ENCODE peak calls at places on chromosomes 7 and 10, in eight cellular contexts. F is choroid plexus epithelial cell, X is fibroblast of lung, H is PC-3, C is fibroblast of pulmonary artery, Q is epithelial cell of esophagus, U is foreskin fibroblast, J is upper lobe of right lung. B is an unnamed sample.

GRCh38 chr10:6642881-6643280 is 62.8 kb upstream of the PRKCQ start:
- DNase-seq in X (no peak), H (no peak), Q (no peak), U (no peak), F (no peak), C (no peak), J (no peak), B (no peak)

GRCh38 chr7:28675429-28675828 is 263.1 kb downstream of the CREB5 start:
- DNase-seq in U (no peak), H (no peak), C (no peak), Q (no peak), F (no peak), J (no peak), X (no peak), B (no peak)

GRCh38 chr7:50838675-50839377 is 56.1 kb upstream of the GRB10 start:
- DNase-seq in H (peak; percentile 87), X (peak; percentile 66), C (peak; percentile 78), J (no peak), F (peak; percentile 56), Q (peak; percentile 81), U (peak; percentile 82), B (peak; percentile 91)

GRCh38 chr10:92327445-92328433 is 36.8 kb downstream of the MARCHF5 start:
- DNase-seq in X (no peak), C (no peak), J (no peak), F (no peak), Q (peak; percentile 57), U (no peak), H (no peak), B (no peak)

GRCh38 chr10:119416855-119417254 is 125.7 kb downstream of the RGS10 start:
- DNase-seq in U (peak; percentile 77), Q (peak; percentile 69), C (peak; percentile 64), X (peak; percentile 63), F (peak; percentile 68), J (peak; percentile 77), H (peak; percentile 58), B (peak; percentile 36)

GRCh38 chr10:112584276-112584675 is 137.3 kb downstream of the VTI1A start:
- DNase-seq in F (no peak), H (peak; percentile 52), J (no peak), C (no peak), Q (peak; percentile 59), U (peak; percentile 10), X (no peak), B (no peak)

GRCh38 chr7:154859747-154860620 is 142.9 kb downstream of the PAXIP1 start:
- DNase-seq in J (peak; percentile 46), F (no peak), U (no peak), C (no peak), H (no peak), Q (no peak), X (no peak), B (no peak)

GRCh38 chr7:95246935-95247370 is 77.4 kb downstream of the PON1 start:
- DNase-seq in U (peak; percentile 86), F (peak; percentile 93), H (peak; percentile 73), X (peak; percentile 86), Q (peak; percentile 77), J (no peak), C (peak; percentile 85), B (peak; percentile 78)

GRCh38 chr10:70664702-70665195 is 7.6 kb upstream of the ADAMTS14 start:
- DNase-seq in F (peak; percentile 98), H (peak; percentile 98), U (peak; percentile 97), J (peak; percentile 38), C (peak; percentile 93), Q (peak; percentile 78), X (peak; percentile 96), B (peak; percentile 98)

GRCh38 chr7:145106001-145106400 is 270.1 kb upstream of the TPK1 start:
- DNase-seq in U (no peak), Q (peak; percentile 75), F (peak; percentile 82), J (no peak), H (peak; percentile 73), C (peak; percentile 3), X (peak; percentile 81), B (no peak)

DNA sequence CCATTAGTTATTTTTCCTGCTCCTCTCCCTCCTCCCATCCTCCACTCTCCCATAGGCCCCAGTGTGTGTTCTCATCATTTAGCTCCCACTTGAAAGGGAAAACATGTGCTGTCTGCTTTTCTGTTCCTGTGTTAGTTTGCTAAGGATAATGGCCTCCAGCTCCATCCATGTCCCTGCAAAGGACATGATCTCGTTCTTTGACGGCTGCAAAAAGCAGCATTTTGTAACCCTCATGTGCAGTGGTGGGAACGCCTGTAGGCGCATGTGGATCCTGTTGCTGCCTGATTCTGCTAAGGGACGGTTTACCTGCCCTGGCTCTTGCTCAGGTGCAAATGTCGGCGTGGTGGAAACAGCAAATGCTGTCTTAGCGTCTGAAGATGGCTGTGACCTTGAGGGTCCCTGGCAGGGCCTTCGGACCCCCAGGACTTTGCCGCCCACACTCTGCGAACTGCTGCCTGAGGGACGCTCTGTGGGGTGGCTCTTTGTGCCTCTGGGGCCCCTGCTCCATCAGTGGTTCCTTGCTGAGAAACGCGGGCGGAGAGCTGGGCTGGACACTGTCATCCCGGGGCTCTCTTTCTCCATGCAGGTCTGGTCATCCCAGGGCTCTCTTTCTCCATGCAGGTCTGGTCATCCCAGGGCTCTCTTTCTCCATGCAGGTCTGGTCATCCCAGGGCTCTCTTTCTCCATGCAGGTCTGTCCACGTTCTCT is 5.5 kb upstream of the MTG1 start:
- DNase-seq in C (no peak), Q (no peak), H (peak; percentile 16), U (no peak), X (no peak), F (no peak), J (peak; percentile 53), B (no peak)
- H3K4me3 ChIP-seq in C (no peak overlapping the region), Q (no peak overlapping the region), H (no peak overlapping the region), U (no peak overlapping the region), X (no peak overlapping the region), F (no peak overlapping the region), J (peak overlapping the region; percentile 28), B (no peak overlapping the region)

DNA sequence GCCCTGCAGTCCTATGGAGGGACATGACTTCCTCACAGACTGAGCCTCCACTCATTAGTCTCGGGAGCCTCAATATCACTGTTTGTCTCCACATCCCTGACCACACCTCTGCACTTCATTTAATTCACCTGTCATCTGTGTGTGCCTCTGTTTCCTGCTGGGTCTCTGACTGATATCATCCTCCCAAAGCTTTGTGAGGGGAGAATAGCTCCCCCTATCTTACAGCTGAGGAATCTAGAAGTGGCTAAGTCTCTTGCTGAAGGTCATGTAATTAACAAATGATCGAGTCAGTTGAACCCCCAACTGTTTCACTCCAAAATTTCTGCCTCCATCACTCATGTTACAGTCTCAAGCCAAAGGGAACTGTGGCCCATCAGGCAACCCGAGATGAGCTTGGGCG is 5.5 kb upstream of the CPXM2 start:
- DNase-seq in C (no peak), F (no peak), U (no peak), J (no peak), X (no peak), H (no peak), Q (no peak), B (no peak)
- TF ChIP-seq CTCF in C (no peak), F (no peak), U (peak; percentile 7), J (no peak), X (no peak), H (peak; percentile 12), Q (no peak), B (no peak)

DNA sequence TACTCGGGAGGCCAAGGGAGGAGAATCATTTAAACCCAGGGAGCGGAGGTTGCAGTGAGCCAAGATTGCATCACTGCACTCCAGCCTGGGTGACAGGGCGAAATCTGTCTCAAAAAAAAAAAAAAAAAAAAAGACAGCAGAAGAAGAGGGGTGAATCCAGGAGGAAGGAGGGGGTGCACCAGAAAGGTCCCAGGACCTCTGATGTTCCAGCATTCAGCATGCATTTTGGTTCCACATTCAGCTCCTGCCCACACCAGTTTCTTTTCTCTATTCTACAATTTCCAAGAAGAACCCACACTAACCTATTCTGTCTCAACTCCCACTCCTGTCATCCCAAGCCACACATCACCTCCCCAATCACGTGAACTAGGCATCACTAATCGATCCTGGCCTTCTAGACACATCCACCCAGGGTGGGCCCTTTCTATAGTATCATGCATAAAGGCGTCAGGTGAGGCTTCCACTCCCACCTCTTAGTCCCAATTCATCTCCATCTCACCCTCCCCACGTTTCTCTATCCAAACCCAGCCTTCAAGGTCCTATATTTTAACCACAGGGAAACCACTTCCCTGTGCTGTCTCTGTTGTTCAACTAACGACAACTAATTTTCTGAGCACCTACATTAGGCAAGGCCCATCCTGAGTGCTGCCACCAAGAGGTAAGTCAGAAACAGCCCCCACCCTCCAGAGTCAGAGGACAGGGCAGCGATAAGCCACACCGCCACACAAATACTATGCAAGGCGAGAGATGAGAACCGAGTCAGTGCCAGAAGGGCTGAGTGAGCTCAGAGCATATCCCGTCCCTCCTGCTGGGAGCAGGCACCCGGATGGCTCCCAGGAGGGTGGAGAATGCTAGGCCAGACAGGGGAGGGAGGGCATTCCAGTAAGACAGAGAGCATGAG is 2.2 kb downstream of the ANXA11 start:
- DNase-seq in F (peak; percentile 98), J (peak; percentile 74), Q (peak; percentile 69), X (peak; percentile 82), C (peak; percentile 91), H (peak; percentile 98), U (peak; percentile 94), B (peak; percentile 93)
- H3K4me3 ChIP-seq in F (peak overlapping the region; percentile 86), J (peak overlapping the region; percentile 80), Q (peak overlapping the region; percentile 64), X (peak overlapping the region; percentile 96), C (peak overlapping the region; percentile 62), H (peak overlapping the region; percentile 69), U (peak overlapping the region; percentile 68), B (peak overlapping the region; percentile 81)

GRCh38 chr7:76072243-76073148 is 24.6 kb downstream of the MDH2 start:
- DNase-seq in Q (no peak), F (no peak), H (no peak), X (no peak), J (no peak), U (no peak), C (no peak), B (no peak)

GRCh38 chr7:76066716-76067503 is 19.0 kb downstream of the MDH2 start:
- DNase-seq in C (no peak), Q (no peak), U (peak; percentile 30), X (no peak), J (no peak), H (no peak), F (no peak), B (no peak)

GRCh38 chr7:76065016-76065612 is 17.2 kb downstream of the MDH2 start:
- DNase-seq in X (no peak), Q (no peak), H (no peak), F (no peak), U (no peak), C (no peak), J (no peak), B (no peak)

GRCh38 chr7:76071316-76072242 is 23.7 kb downstream of the MDH2 start:
- DNase-seq in J (peak; percentile 68), U (no peak), F (no peak), X (peak; percentile 80), Q (no peak), H (no peak), C (peak; percentile 34), B (no peak)

DNA sequence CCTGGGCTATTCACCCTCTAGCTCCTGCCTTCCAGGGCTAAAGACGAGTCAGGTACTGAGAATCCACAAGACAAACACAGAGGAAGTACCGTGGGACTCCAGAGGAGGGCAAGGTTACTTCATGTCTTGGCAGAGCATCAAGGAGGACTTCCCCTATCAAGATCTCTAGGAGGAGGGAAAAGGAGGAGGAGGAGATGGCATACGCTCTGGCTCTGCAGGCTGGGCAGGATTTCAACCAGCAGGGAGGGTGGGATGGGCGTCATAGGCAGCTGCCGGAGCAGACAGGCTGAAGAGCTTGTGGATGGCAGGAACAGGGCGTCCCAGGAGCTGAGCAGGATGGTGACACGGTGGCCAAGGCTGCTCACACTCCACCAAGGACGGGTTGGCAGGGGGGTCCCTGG is 21.3 kb downstream of the MDH2 start:
- DNase-seq in U (peak; percentile 97), F (peak; percentile 93), H (peak; percentile 97), J (peak; percentile 82), X (peak; percentile 93), Q (peak; percentile 98), C (peak; percentile 93), B (peak; percentile 91)
- TF ChIP-seq CTCF in U (peak; percentile 40), F (peak; percentile 72), H (peak; percentile 55), J (peak; percentile 24), X (peak; percentile 46), Q (peak; percentile 79), C (peak; percentile 51), B (peak; percentile 36)